ENCODE peak calls at places on chromosomes 6 and 20, in nine cellular contexts. E is GM03348, Q is astrocyte of the cerebellum, S is B cell, O is C1 segment of cervical spinal cord, W is amniotic stem cell, F is smooth muscle cell of the brain vasculature, J is amygdala, N is tibial artery. P is an unnamed sample.

GRCh38 chr6:45988635-45989034 is 27.0 kb downstream of the CLIC5 start:
- DNase-seq in E (no peak), Q (no peak), S (no peak), O (no peak), W (no peak), F (no peak), J (no peak), N (no peak), P (no peak)

GRCh38 chr20:17971571-17972013 is 2.8 kb downstream of the MGME1 start:
- DNase-seq in E (peak), Q (no peak), S (no peak), O (no peak), W (no peak), F (no peak), J (no peak), N (no peak), P (no peak)

GRCh38 chr20:40532103-40532502 is 156.9 kb downstream of the MAFB start:
- DNase-seq in E (no peak), Q (no peak), S (no peak), O (no peak), W (no peak), F (no peak), J (no peak), N (no peak), P (no peak)

GRCh38 chr20:33649201-33649631 is 12.9 kb upstream of the C20orf144 start:
- DNase-seq in E (peak), Q (no peak), S (no peak), O (no peak), W (no peak), F (no peak), J (no peak), N (peak), P (no peak)

GRCh38 chr20:5528719-5529256 is 212.0 kb upstream of the PROKR2 start:
- DNase-seq in E (peak), Q (peak), S (peak), O (no peak), W (peak), F (peak), J (peak), N (peak), P (peak)

GRCh38 chr20:11459090-11459877 is 458.4 kb upstream of the BTBD3 start:
- DNase-seq in E (no peak), Q (no peak), S (no peak), O (no peak), W (no peak), F (no peak), J (no peak), N (no peak), P (no peak)

GRCh38 chr20:47711046-47711752 is 74.1 kb downstream of the SULF2 start:
- DNase-seq in E (no peak), Q (no peak), S (no peak), O (no peak), W (no peak), F (no peak), J (no peak), N (no peak), P (no peak)

GRCh38 chr20:61899971-61900370 is 165.7 kb downstream of the TAF4 start:
- DNase-seq in E (no peak), Q (no peak), S (no peak), O (no peak), W (no peak), F (no peak), J (peak), N (no peak), P (no peak)

GRCh38 chr6:42120895-42121865 is 21.2 kb downstream of the C6orf132 start:
- DNase-seq in E (no peak), Q (no peak), S (no peak), O (no peak), W (no peak), F (no peak), J (no peak), N (no peak), P (no peak)

GRCh38 chr20:49386848-49387605 is 95.4 kb downstream of the KCNB1 start:
- DNase-seq in E (no peak), Q (no peak), S (no peak), O (no peak), W (no peak), F (no peak), J (no peak), N (no peak), P (no peak)

GRCh38 chr6:145761584-145761983 is 26.3 kb upstream of the EPM2A start:
- DNase-seq in E (no peak), Q (no peak), S (peak), O (no peak), W (no peak), F (no peak), J (no peak), N (no peak), P (no peak)

GRCh38 chr6:74249658-74250057 is 553.7 kb downstream of the CD109 start:
- DNase-seq in E (no peak), Q (peak), S (no peak), O (no peak), W (no peak), F (no peak), J (no peak), N (no peak), P (no peak)

GRCh38 chr6:108186226-108186625 is 20.4 kb downstream of the NR2E1 start:
- DNase-seq in E (no peak), Q (no peak), S (no peak), O (no peak), W (no peak), F (no peak), J (no peak), N (no peak), P (no peak)

GRCh38 chr6:28525496-28526039 is at the start of gene GPX5:
- DNase-seq in E (no peak), Q (no peak), S (no peak), O (no peak), W (no peak), F (no peak), J (no peak), N (no peak), P (no peak)

GRCh38 chr6:137645850-137646249 is 151.7 kb upstream of the OLIG3 start:
- DNase-seq in E (no peak), Q (no peak), S (no peak), O (no peak), W (no peak), F (no peak), J (no peak), N (no peak), P (no peak)

GRCh38 chr6:116018976-116019375 is 41.7 kb downstream of the FRK start:
- DNase-seq in E (no peak), Q (no peak), S (no peak), O (no peak), W (no peak), F (no peak), J (no peak), N (no peak), P (no peak)

GRCh38 chr20:43583982-43584432 is 6.7 kb upstream of the IFT52 start:
- DNase-seq in E (peak), Q (peak), S (no peak), O (no peak), W (peak), F (peak), J (no peak), N (peak), P (no peak)

GRCh38 chr6:139262519-139263300 is 29.1 kb downstream of the TXLNB start:
- DNase-seq in E (no peak), Q (no peak), S (no peak), O (no peak), W (no peak), F (no peak), J (no peak), N (no peak), P (no peak)

GRCh38 chr6:105759015-105759414 is 327.1 kb upstream of the PRDM1 start:
- DNase-seq in E (no peak), Q (no peak), S (no peak), O (no peak), W (no peak), F (no peak), J (no peak), N (no peak), P (no peak)

GRCh38 chr20:48457261-48458002 is 370.4 kb downstream of the PREX1 start:
- DNase-seq in E (no peak), Q (no peak), S (no peak), O (no peak), W (no peak), F (no peak), J (no peak), N (peak), P (no peak)

GRCh38 chr6:33959661-33960344 is 156.0 kb upstream of the MLN start:
- DNase-seq in E (no peak), Q (no peak), S (no peak), O (no peak), W (no peak), F (no peak), J (no peak), N (peak), P (no peak)

GRCh38 chr6:3406362-3406809 is 50.5 kb downstream of the SLC22A23 start:
- DNase-seq in E (no peak), Q (no peak), S (no peak), O (no peak), W (no peak), F (no peak), J (no peak), N (no peak), P (no peak)

GRCh38 chr20:40090236-40090635 is 598.8 kb downstream of the MAFB start:
- DNase-seq in E (no peak), Q (no peak), S (no peak), O (no peak), W (no peak), F (no peak), J (no peak), N (no peak), P (no peak)

GRCh38 chr6:120405947-120406346 is 928.3 kb downstream of the TBC1D32 start:
- DNase-seq in E (no peak), Q (no peak), S (no peak), O (no peak), W (no peak), F (no peak), J (no peak), N (no peak), P (no peak)

GRCh38 chr6:68059894-68060293 is 575.2 kb upstream of the ADGRB3 start:
- DNase-seq in E (no peak), Q (no peak), S (no peak), O (no peak), W (no peak), F (no peak), J (no peak), N (no peak), P (no peak)

GRCh38 chr6:328184-328670 is 35.9 kb downstream of the DUSP22 start:
- DNase-seq in E (peak), Q (peak), S (peak), O (no peak), W (no peak), F (peak), J (no peak), N (no peak), P (no peak)

GRCh38 chr6:20393297-20393696 is 8.4 kb upstream of the E2F3 start:
- DNase-seq in E (no peak), Q (no peak), S (no peak), O (no peak), W (no peak), F (no peak), J (no peak), N (no peak), P (no peak)

GRCh38 chr6:40755749-40756452 is 168.7 kb upstream of the LRFN2 start:
- DNase-seq in E (peak), Q (no peak), S (peak), O (no peak), W (no peak), F (no peak), J (no peak), N (no peak), P (no peak)

GRCh38 chr6:85516168-85516567 is 66.3 kb downstream of the NT5E start:
- DNase-seq in E (peak), Q (no peak), S (no peak), O (no peak), W (no peak), F (no peak), J (no peak), N (no peak), P (no peak)

GRCh38 chr6:146543211-146543939 is at the start of gene RAB32:
- DNase-seq in E (peak), Q (peak), S (peak), O (peak), W (peak), F (peak), J (peak), N (peak), P (no peak)

GRCh38 chr20:63191400-63191799 is 24.5 kb downstream of the YTHDF1 start:
- DNase-seq in E (no peak), Q (no peak), S (no peak), O (no peak), W (no peak), F (no peak), J (no peak), N (no peak), P (no peak)

GRCh38 chr20:38043512-38044300 is 10.2 kb downstream of the RPRD1B start:
- DNase-seq in E (peak), Q (peak), S (no peak), O (no peak), W (peak), F (no peak), J (no peak), N (no peak), P (no peak)

GRCh38 chr6:44222987-44223470 is 366 bp upstream of the SLC29A1 start:
- DNase-seq in E (no peak), Q (no peak), S (peak), O (no peak), W (no peak), F (no peak), J (no peak), N (peak), P (no peak)

GRCh38 chr6:148926478-148926877 is 179.6 kb downstream of the UST start:
- DNase-seq in E (no peak), Q (no peak), S (no peak), O (no peak), W (no peak), F (no peak), J (no peak), N (no peak), P (no peak)

GRCh38 chr6:329888-330691 is 37.8 kb downstream of the DUSP22 start:
- DNase-seq in E (no peak), Q (no peak), S (no peak), O (no peak), W (no peak), F (no peak), J (no peak), N (no peak), P (no peak)

GRCh38 chr6:79964607-79965081 is 17.3 kb upstream of the ELOVL4 start:
- DNase-seq in E (no peak), Q (no peak), S (no peak), O (no peak), W (no peak), F (no peak), J (no peak), N (no peak), P (peak)

GRCh38 chr20:49964964-49965780 is 17.6 kb upstream of the SNAI1 start:
- DNase-seq in E (no peak), Q (no peak), S (no peak), O (no peak), W (no peak), F (no peak), J (no peak), N (no peak), P (no peak)